ENCODE peak calls at places on chromosomes 12 and 14, in nine cellular contexts. One of them, this sample, is unnamed.

GRCh38 chr14:69054030-69054429 is 74.9 kb upstream of the ACTN1 start:
- DNase-seq in tibial artery: no peak
- DNase-seq in thyroid gland: no peak
- DNase-seq in coronary artery: no peak
- DNase-seq in neural progenitor cell: no peak
- DNase-seq in brain microvascular endothelial cell: no peak
- DNase-seq in A549: no peak
- DNase-seq in neuronal stem cell: no peak
- DNase-seq in CD8-positive, alpha-beta memory T cell: no peak
- DNase-seq in this sample: peak

GRCh38 chr12:65972149-65972548 is 147.9 kb downstream of the HMGA2 start:
- DNase-seq in tibial artery: no peak
- DNase-seq in thyroid gland: no peak
- DNase-seq in coronary artery: no peak
- DNase-seq in neural progenitor cell: no peak
- DNase-seq in brain microvascular endothelial cell: no peak
- DNase-seq in A549: no peak
- DNase-seq in neuronal stem cell: no peak
- DNase-seq in CD8-positive, alpha-beta memory T cell: no peak
- DNase-seq in this sample: no peak

GRCh38 chr12:46371718-46372130 is 849 bp downstream of the SLC38A2 start:
- DNase-seq in tibial artery: peak
- DNase-seq in thyroid gland: peak
- DNase-seq in coronary artery: peak
- DNase-seq in neural progenitor cell: peak
- DNase-seq in brain microvascular endothelial cell: peak
- DNase-seq in A549: peak
- DNase-seq in neuronal stem cell: no peak
- DNase-seq in CD8-positive, alpha-beta memory T cell: peak
- DNase-seq in this sample: peak

GRCh38 chr14:62528296-62528695 is 517.0 kb downstream of the KCNH5 start:
- DNase-seq in tibial artery: no peak
- DNase-seq in thyroid gland: no peak
- DNase-seq in coronary artery: no peak
- DNase-seq in neural progenitor cell: no peak
- DNase-seq in brain microvascular endothelial cell: no peak
- DNase-seq in A549: no peak
- DNase-seq in neuronal stem cell: no peak
- DNase-seq in CD8-positive, alpha-beta memory T cell: no peak
- DNase-seq in this sample: no peak

GRCh38 chr12:108914031-108914630 is 34.2 kb downstream of the DAO start:
- DNase-seq in tibial artery: peak
- DNase-seq in thyroid gland: peak
- DNase-seq in coronary artery: no peak
- DNase-seq in neural progenitor cell: no peak
- DNase-seq in brain microvascular endothelial cell: no peak
- DNase-seq in A549: no peak
- DNase-seq in neuronal stem cell: no peak
- DNase-seq in CD8-positive, alpha-beta memory T cell: no peak
- DNase-seq in this sample: no peak

GRCh38 chr14:75982724-75983358 is 1.0 kb upstream of the TGFB3 start:
- DNase-seq in tibial artery: peak
- DNase-seq in thyroid gland: peak
- DNase-seq in coronary artery: peak
- DNase-seq in neural progenitor cell: no peak
- DNase-seq in brain microvascular endothelial cell: peak
- DNase-seq in A549: peak
- DNase-seq in neuronal stem cell: no peak
- DNase-seq in CD8-positive, alpha-beta memory T cell: no peak
- DNase-seq in this sample: peak

GRCh38 chr14:64728856-64729255 is 24.6 kb downstream of the PLEKHG3 start:
- DNase-seq in tibial artery: no peak
- DNase-seq in thyroid gland: no peak
- DNase-seq in coronary artery: no peak
- DNase-seq in neural progenitor cell: no peak
- DNase-seq in brain microvascular endothelial cell: no peak
- DNase-seq in A549: no peak
- DNase-seq in neuronal stem cell: no peak
- DNase-seq in CD8-positive, alpha-beta memory T cell: no peak
- DNase-seq in this sample: no peak

GRCh38 chr12:71664411-71665108 is 459 bp downstream of the THAP2 start:
- DNase-seq in tibial artery: no peak
- DNase-seq in thyroid gland: no peak
- DNase-seq in coronary artery: no peak
- DNase-seq in neural progenitor cell: no peak
- DNase-seq in brain microvascular endothelial cell: no peak
- DNase-seq in A549: peak
- DNase-seq in neuronal stem cell: no peak
- DNase-seq in CD8-positive, alpha-beta memory T cell: no peak
- DNase-seq in this sample: no peak

GRCh38 chr14:33165144-33165925 is 226.7 kb downstream of the NPAS3 start:
- DNase-seq in tibial artery: no peak
- DNase-seq in thyroid gland: no peak
- DNase-seq in coronary artery: no peak
- DNase-seq in neural progenitor cell: peak
- DNase-seq in brain microvascular endothelial cell: peak
- DNase-seq in A549: no peak
- DNase-seq in neuronal stem cell: peak
- DNase-seq in CD8-positive, alpha-beta memory T cell: no peak
- DNase-seq in this sample: no peak

DNA sequence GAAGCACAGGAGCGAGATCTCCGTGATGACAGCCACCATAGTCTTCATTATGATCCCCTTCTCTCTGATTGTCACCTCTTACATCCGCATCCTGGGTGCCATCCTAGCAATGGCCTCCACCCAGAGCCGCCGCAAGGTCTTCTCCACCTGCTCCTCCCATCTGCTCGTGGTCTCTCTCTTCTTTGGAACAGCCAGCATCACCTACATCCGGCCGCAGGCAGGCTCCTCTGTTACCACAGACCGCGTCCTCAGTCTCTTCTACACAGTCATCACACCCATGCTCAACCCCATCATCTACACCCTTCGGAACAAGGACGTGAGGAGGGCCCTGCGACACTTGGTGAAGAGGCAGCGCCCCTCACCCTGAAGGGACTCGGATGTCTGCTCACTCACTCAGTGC is 775 bp downstream of the OR10P1 start:
- DNase-seq in tibial artery: no peak
- DNase-seq in thyroid gland: no peak
- DNase-seq in coronary artery: no peak
- DNase-seq in neural progenitor cell: no peak
- DNase-seq in brain microvascular endothelial cell: no peak
- DNase-seq in A549: no peak
- DNase-seq in neuronal stem cell: no peak
- DNase-seq in CD8-positive, alpha-beta memory T cell: peak
- DNase-seq in this sample: no peak
- H3K27ac ChIP-seq in tibial artery: no peak
- H3K27ac ChIP-seq in thyroid gland: no peak
- H3K27ac ChIP-seq in coronary artery: no peak
- H3K27ac ChIP-seq in neural progenitor cell: no peak
- H3K27ac ChIP-seq in brain microvascular endothelial cell: no peak
- H3K27ac ChIP-seq in A549: no peak
- H3K27ac ChIP-seq in neuronal stem cell: no peak
- H3K27ac ChIP-seq in CD8-positive, alpha-beta memory T cell: no peak
- H3K27ac ChIP-seq in this sample: no peak

DNA sequence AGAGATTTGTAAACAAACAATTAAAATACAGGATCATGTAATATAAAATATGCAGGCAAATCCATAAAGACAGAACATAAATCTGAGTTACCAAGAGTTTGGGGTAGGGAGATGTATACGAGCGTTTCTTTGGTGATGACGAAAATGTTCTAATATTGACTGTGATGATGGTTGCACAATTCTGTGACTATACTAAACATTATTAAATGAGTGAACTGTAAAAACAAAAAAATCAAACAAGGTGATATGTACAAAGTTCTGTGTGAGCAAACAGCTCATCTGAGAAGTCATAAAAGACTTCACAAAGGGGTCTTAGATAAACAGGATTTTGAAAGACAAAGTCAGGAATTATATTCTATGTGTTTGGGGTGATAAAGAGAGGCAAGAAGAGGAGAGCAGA is 127.9 kb downstream of the INSM2 start:
- DNase-seq in tibial artery: no peak
- DNase-seq in thyroid gland: no peak
- DNase-seq in coronary artery: no peak
- DNase-seq in neural progenitor cell: no peak
- DNase-seq in brain microvascular endothelial cell: no peak
- DNase-seq in A549: no peak
- DNase-seq in neuronal stem cell: no peak
- DNase-seq in CD8-positive, alpha-beta memory T cell: no peak
- DNase-seq in this sample: no peak
- H3K4me3 ChIP-seq in tibial artery: no peak
- H3K4me3 ChIP-seq in thyroid gland: no peak
- H3K4me3 ChIP-seq in coronary artery: no peak
- H3K4me3 ChIP-seq in neural progenitor cell: no peak
- H3K4me3 ChIP-seq in brain microvascular endothelial cell: no peak
- H3K4me3 ChIP-seq in A549: no peak
- H3K4me3 ChIP-seq in neuronal stem cell: no peak
- H3K4me3 ChIP-seq in CD8-positive, alpha-beta memory T cell: no peak
- H3K4me3 ChIP-seq in this sample: no peak

GRCh38 chr14:34688470-34689206 is 25.8 kb downstream of the CFL2 start:
- DNase-seq in tibial artery: no peak
- DNase-seq in thyroid gland: no peak
- DNase-seq in coronary artery: no peak
- DNase-seq in neural progenitor cell: no peak
- DNase-seq in brain microvascular endothelial cell: no peak
- DNase-seq in A549: no peak
- DNase-seq in neuronal stem cell: no peak
- DNase-seq in CD8-positive, alpha-beta memory T cell: no peak
- DNase-seq in this sample: no peak

GRCh38 chr14:34684578-34684977 is 29.8 kb downstream of the CFL2 start:
- DNase-seq in tibial artery: no peak
- DNase-seq in thyroid gland: no peak
- DNase-seq in coronary artery: no peak
- DNase-seq in neural progenitor cell: no peak
- DNase-seq in brain microvascular endothelial cell: no peak
- DNase-seq in A549: no peak
- DNase-seq in neuronal stem cell: no peak
- DNase-seq in CD8-positive, alpha-beta memory T cell: no peak
- DNase-seq in this sample: no peak

GRCh38 chr14:34682787-34683321 is 31.5 kb downstream of the CFL2 start:
- DNase-seq in tibial artery: no peak
- DNase-seq in thyroid gland: no peak
- DNase-seq in coronary artery: no peak
- DNase-seq in neural progenitor cell: no peak
- DNase-seq in brain microvascular endothelial cell: peak
- DNase-seq in A549: no peak
- DNase-seq in neuronal stem cell: no peak
- DNase-seq in CD8-positive, alpha-beta memory T cell: no peak
- DNase-seq in this sample: no peak

GRCh38 chr14:34680806-34681479 is 33.5 kb downstream of the CFL2 start:
- DNase-seq in tibial artery: no peak
- DNase-seq in thyroid gland: no peak
- DNase-seq in coronary artery: no peak
- DNase-seq in neural progenitor cell: no peak
- DNase-seq in brain microvascular endothelial cell: no peak
- DNase-seq in A549: no peak
- DNase-seq in neuronal stem cell: no peak
- DNase-seq in CD8-positive, alpha-beta memory T cell: no peak
- DNase-seq in this sample: no peak

DNA sequence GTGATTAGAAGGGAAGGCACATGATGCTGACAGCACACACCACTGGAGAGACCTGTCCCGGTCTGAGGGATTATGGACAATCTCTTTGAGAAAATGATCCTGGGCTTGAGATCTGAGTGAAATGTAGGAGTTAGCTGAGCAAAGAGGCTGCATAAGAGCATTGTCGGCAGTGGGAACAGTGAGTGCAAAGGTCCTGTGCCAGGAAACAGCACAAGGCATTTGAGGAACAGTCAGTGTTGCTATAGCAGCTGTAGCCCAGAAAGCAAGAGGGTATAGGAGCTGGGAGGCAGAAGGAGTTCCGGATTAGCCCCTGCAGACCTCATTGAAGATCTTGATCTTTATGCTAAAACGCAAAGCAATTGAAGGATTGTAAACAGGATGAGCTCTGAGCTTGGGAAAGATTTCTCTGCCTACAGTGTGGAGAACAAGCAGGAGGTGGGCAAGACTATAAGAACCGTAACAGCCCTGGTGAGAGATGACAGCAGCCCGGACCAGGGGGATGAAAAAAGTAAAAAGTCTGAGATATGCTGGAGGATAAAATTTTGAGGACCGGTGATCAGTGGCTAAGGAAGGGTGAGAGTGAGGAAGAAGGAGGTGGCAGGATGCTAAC is 28.5 kb downstream of the CFL2 start:
- DNase-seq in tibial artery: no peak
- DNase-seq in thyroid gland: no peak
- DNase-seq in coronary artery: no peak
- DNase-seq in neural progenitor cell: no peak
- DNase-seq in brain microvascular endothelial cell: no peak
- DNase-seq in A549: no peak
- DNase-seq in neuronal stem cell: no peak
- DNase-seq in CD8-positive, alpha-beta memory T cell: no peak
- DNase-seq in this sample: no peak
- H3K27ac ChIP-seq in tibial artery: no peak
- H3K27ac ChIP-seq in thyroid gland: no peak
- H3K27ac ChIP-seq in coronary artery: no peak
- H3K27ac ChIP-seq in neural progenitor cell: no peak
- H3K27ac ChIP-seq in brain microvascular endothelial cell: no peak
- H3K27ac ChIP-seq in A549: no peak
- H3K27ac ChIP-seq in neuronal stem cell: no peak
- H3K27ac ChIP-seq in CD8-positive, alpha-beta memory T cell: no peak
- H3K27ac ChIP-seq in this sample: no peak

DNA sequence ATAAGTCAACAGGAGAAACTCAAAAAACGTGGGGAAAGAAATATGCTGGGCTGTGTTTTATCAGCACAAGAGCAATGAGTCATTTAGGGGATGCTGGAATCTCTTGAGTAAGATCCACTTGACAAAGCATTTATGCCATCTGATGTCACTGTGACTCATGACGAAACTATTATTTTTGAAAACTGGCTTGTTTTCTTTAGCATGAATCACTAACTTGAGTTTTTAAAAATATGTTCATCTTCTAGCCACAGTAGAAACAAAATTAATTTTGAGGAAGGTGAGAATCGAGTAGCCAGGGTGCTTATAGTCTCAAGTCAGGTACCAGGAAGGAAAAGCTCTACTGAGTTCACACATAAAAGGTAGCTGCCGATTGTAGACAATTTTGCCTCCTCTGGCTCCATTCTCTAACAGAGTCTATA is 456.2 kb upstream of the MGAT4C start:
- DNase-seq in tibial artery: no peak
- DNase-seq in thyroid gland: no peak
- DNase-seq in coronary artery: no peak
- DNase-seq in neural progenitor cell: no peak
- DNase-seq in brain microvascular endothelial cell: peak
- DNase-seq in A549: peak
- DNase-seq in neuronal stem cell: no peak
- DNase-seq in CD8-positive, alpha-beta memory T cell: no peak
- DNase-seq in this sample: no peak
- H3K4me3 ChIP-seq in tibial artery: no peak
- H3K4me3 ChIP-seq in thyroid gland: no peak
- H3K4me3 ChIP-seq in coronary artery: no peak
- H3K4me3 ChIP-seq in neural progenitor cell: no peak
- H3K4me3 ChIP-seq in brain microvascular endothelial cell: no peak
- H3K4me3 ChIP-seq in A549: no peak
- H3K4me3 ChIP-seq in neuronal stem cell: no peak
- H3K4me3 ChIP-seq in CD8-positive, alpha-beta memory T cell: no peak
- H3K4me3 ChIP-seq in this sample: no peak

DNA sequence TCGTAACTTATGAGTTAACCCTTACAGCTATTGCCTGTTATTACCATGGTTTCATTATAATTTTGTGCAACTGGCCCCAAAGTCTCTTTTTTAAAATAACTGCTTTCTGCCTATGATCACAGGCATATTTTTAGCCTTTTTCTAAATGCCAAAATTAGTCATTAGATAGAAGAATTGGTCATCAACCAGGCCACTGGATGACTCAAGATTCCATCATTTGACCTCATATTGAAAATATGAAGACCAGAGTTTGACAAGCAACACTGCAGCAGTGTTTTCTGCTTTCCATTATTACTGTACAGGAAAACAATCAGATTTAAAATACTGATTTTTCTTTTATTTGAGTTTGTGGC is 54.7 kb upstream of the OTOGL start:
- DNase-seq in tibial artery: no peak
- DNase-seq in thyroid gland: no peak
- DNase-seq in coronary artery: no peak
- DNase-seq in neural progenitor cell: no peak
- DNase-seq in brain microvascular endothelial cell: peak
- DNase-seq in A549: no peak
- DNase-seq in neuronal stem cell: no peak
- DNase-seq in CD8-positive, alpha-beta memory T cell: no peak
- DNase-seq in this sample: no peak
- H3K27ac ChIP-seq in tibial artery: peak
- H3K27ac ChIP-seq in thyroid gland: no peak
- H3K27ac ChIP-seq in coronary artery: peak
- H3K27ac ChIP-seq in neural progenitor cell: no peak
- H3K27ac ChIP-seq in brain microvascular endothelial cell: peak
- H3K27ac ChIP-seq in A549: no peak
- H3K27ac ChIP-seq in neuronal stem cell: no peak
- H3K27ac ChIP-seq in CD8-positive, alpha-beta memory T cell: no peak
- H3K27ac ChIP-seq in this sample: no peak